ENCODE peak calls at places on chromosomes 7 and 10, in nine cellular contexts. S, F, L, B, A, Z, O, Q and I are unnamed samples.

GRCh38 chr7:46705416-46706255 is 784.6 kb upstream of the IGFBP3 start:
- DNase-seq in S (no peak), F (no peak), L (no peak), B (no peak), A (no peak), Z (no peak), O (peak), Q (no peak), I (no peak)

GRCh38 chr10:80632742-80633141 is 95.0 kb downstream of the SH2D4B start:
- DNase-seq in S (no peak), F (no peak), L (no peak), B (no peak), A (no peak), Z (no peak), O (no peak), Q (no peak), I (no peak)

GRCh38 chr10:30051220-30051619 is 8.2 kb downstream of the JCAD start:
- DNase-seq in S (no peak), F (no peak), L (no peak), B (no peak), A (no peak), Z (no peak), O (no peak), Q (no peak), I (no peak)

GRCh38 chr7:10677211-10677610 is 296.5 kb upstream of the PHF14 start:
- DNase-seq in S (no peak), F (no peak), L (peak), B (no peak), A (no peak), Z (no peak), O (no peak), Q (no peak), I (no peak)

GRCh38 chr7:98619450-98620321 is 2.6 kb downstream of the NPTX2 start:
- DNase-seq in S (no peak), F (no peak), L (no peak), B (no peak), A (peak), Z (peak), O (no peak), Q (no peak), I (no peak)

GRCh38 chr10:88754272-88754671 is 5.5 kb upstream of the LIPN start:
- DNase-seq in S (no peak), F (no peak), L (no peak), B (no peak), A (peak), Z (no peak), O (peak), Q (no peak), I (no peak)

GRCh38 chr7:22319424-22320403 is 37.2 kb downstream of the RAPGEF5 start:
- DNase-seq in S (no peak), F (no peak), L (peak), B (no peak), A (no peak), Z (no peak), O (no peak), Q (no peak), I (no peak)

GRCh38 chr7:117172283-117172682 is 150.6 kb downstream of the WNT2 start:
- DNase-seq in S (no peak), F (no peak), L (no peak), B (no peak), A (no peak), Z (no peak), O (no peak), Q (no peak), I (no peak)

GRCh38 chr10:52004342-52004949 is 305.1 kb upstream of the CSTF2T start:
- DNase-seq in S (no peak), F (no peak), L (no peak), B (no peak), A (peak), Z (peak), O (peak), Q (peak), I (no peak)

GRCh38 chr10:31739759-31740158 is 188.9 kb downstream of the ARHGAP12 start:
- DNase-seq in S (no peak), F (no peak), L (no peak), B (no peak), A (no peak), Z (no peak), O (peak), Q (no peak), I (no peak)

GRCh38 chr7:4783292-4783652 is 7.8 kb downstream of the AP5Z1 start:
- DNase-seq in S (no peak), F (no peak), L (no peak), B (no peak), A (no peak), Z (no peak), O (no peak), Q (no peak), I (no peak)

GRCh38 chr7:82360591-82361386 is 82.8 kb downstream of the CACNA2D1 start:
- DNase-seq in S (no peak), F (no peak), L (no peak), B (no peak), A (no peak), Z (no peak), O (no peak), Q (no peak), I (no peak)

GRCh38 chr10:101643546-101643945 is 51.4 kb downstream of the FBXW4 start:
- DNase-seq in S (no peak), F (no peak), L (no peak), B (no peak), A (no peak), Z (no peak), O (no peak), Q (peak), I (no peak)

GRCh38 chr7:30422922-30423321 is 55.7 kb downstream of the NOD1 start:
- DNase-seq in S (no peak), F (peak), L (no peak), B (no peak), A (no peak), Z (peak), O (peak), Q (no peak), I (no peak)

GRCh38 chr10:72695496-72695895 is 3.6 kb downstream of the MCU start:
- DNase-seq in S (no peak), F (no peak), L (no peak), B (no peak), A (no peak), Z (no peak), O (peak), Q (no peak), I (no peak)

GRCh38 chr10:98489561-98490481 is 43.1 kb upstream of the HPS1 start:
- DNase-seq in S (peak), F (no peak), L (no peak), B (no peak), A (no peak), Z (no peak), O (peak), Q (no peak), I (no peak)

GRCh38 chr7:5429253-5429856 is 5.7 kb upstream of the TNRC18 start:
- DNase-seq in S (peak), F (peak), L (no peak), B (no peak), A (no peak), Z (no peak), O (peak), Q (no peak), I (no peak)

GRCh38 chr7:22219036-22219435 is 137.9 kb downstream of the RAPGEF5 start:
- DNase-seq in S (no peak), F (no peak), L (no peak), B (no peak), A (no peak), Z (no peak), O (no peak), Q (no peak), I (no peak)